ENCODE peak calls at places on chromosomes 4 and X, in five cellular contexts. C is sigmoid colon, N is ovary, Q is heart left ventricle, M is tibial nerve. A is an unnamed sample. For H3K4me1, the result is how much of the 10 kb centered on the place peaks cover.

GRCh38 chr4:86543560-86544312 is 50.4 kb upstream of the PTPN13 start:
- DNase-seq in N (no peak), M (no peak), C (no peak), Q (no peak), A (no peak)

GRCh38 chrX:149073464-149073863 is 431.6 kb downstream of the IDS start:
- DNase-seq in N (no peak), Q (no peak), M (no peak), C (no peak), A (no peak)

GRCh38 chr4:86791126-86791525 is 58.1 kb downstream of the SLC10A6 start:
- DNase-seq in C (no peak), M (no peak), Q (no peak), N (no peak), A (no peak)

GRCh38 chr4:168888715-168889215 is 121.3 kb downstream of the CBR4 start:
- DNase-seq in M (no peak), Q (no peak), C (no peak), N (no peak), A (no peak)

GRCh38 chr4:18593297-18594002 is 571.9 kb upstream of the LCORL start:
- DNase-seq in Q (no peak), N (peak), C (peak), M (peak), A (no peak)

GRCh38 chr4:168589154-168589553 is 92.3 kb downstream of the PALLD start:
- DNase-seq in Q (no peak), C (no peak), M (no peak), N (no peak), A (no peak)

GRCh38 chr4:114399085-114399484 is 199.5 kb upstream of the UGT8 start:
- DNase-seq in Q (no peak), N (no peak), M (no peak), C (no peak), A (no peak)

GRCh38 chrX:9902651-9903050 is 64.5 kb upstream of the CLDN34 start:
- DNase-seq in M (no peak), N (no peak), C (no peak), Q (no peak), A (peak)

GRCh38 chr4:101835121-101835904 is 44.8 kb downstream of the BANK1 start:
- DNase-seq in N (no peak), Q (no peak), C (peak), M (peak), A (no peak)

GRCh38 chrX:9873952-9874351 is 87.7 kb downstream of the SHROOM2 start:
- DNase-seq in Q (peak), N (no peak), C (no peak), M (no peak), A (no peak)

GRCh38 chr4:8199594-8200301 is 658 bp downstream of the SH3TC1 start:
- DNase-seq in Q (no peak), N (no peak), M (no peak), C (no peak), A (no peak)

GRCh38 chrX:13398073-13398823 is 78.4 kb upstream of the ATXN3L start:
- DNase-seq in Q (peak), C (peak), N (no peak), M (peak), A (peak)

GRCh38 chrX:118117069-118117405 is 427 bp upstream of the KLHL13 start:
- DNase-seq in Q (peak), C (peak), M (peak), N (no peak), A (no peak)

GRCh38 chrX:137743414-137743813 is 177.5 kb downstream of the ZIC3 start:
- DNase-seq in M (no peak), Q (no peak), N (no peak), C (no peak), A (no peak)

GRCh38 chrX:137749282-137749681 is 183.4 kb downstream of the ZIC3 start:
- DNase-seq in N (no peak), M (no peak), C (no peak), Q (no peak), A (no peak)

GRCh38 chrX:137747231-137747630 is 181.3 kb downstream of the ZIC3 start:
- DNase-seq in C (no peak), Q (no peak), M (no peak), N (no peak), A (no peak)

GRCh38 chrX:137748827-137749226 is 182.9 kb downstream of the ZIC3 start:
- DNase-seq in Q (no peak), M (no peak), C (no peak), N (no peak), A (no peak)

GRCh38 chrX:137746289-137746688 is 180.4 kb downstream of the ZIC3 start:
- DNase-seq in C (no peak), Q (no peak), N (no peak), M (no peak), A (no peak)
- H3K4me1 ChIP-seq in C (under half), Q (under half), N (under half), M (under half), A (under half)

DNA sequence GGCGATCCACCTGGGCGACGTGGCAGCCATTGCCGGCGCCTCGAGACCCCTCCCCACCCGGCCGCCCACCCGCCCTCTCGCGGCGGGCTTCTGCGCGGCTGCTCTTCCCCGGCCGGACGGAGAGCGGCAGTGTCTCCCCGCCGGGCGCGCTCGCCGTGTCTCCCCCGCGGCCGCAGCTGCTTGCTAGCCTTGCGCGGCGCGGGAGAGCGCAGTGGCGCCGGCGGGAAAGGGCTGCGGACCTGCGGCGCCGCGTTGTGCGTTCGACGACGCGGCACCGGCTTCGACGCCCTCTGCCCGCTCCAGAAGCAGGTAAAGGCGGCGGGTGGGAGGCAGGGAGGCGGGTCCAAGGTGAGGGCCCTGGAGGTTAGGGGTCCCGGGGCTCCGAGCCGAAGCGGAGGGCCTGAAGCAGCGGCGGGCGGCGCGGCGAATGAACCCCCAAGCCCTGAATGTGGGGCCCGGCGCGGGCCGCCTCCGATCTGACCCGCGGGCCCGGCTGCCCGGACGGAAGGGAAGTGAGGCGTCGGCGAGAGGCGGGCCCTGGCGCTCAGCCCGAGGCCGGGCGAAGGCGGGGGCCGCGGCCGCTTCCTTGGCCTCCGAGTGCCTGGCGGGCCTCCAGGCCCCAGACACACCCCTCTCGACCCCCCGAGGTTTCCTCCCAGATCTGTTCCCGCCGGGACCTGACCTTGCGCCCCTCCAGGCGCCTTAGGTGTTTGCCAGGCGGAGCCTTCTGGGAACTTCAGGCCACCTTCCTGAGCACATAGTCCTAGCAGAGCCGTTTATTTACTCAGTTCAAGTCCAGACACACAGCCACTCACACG is at the start of gene N4BP2:
- DNase-seq in N (peak), Q (peak), C (peak), M (peak), A (peak)
- TF ChIP-seq POLR2A in N (peak), Q (peak), C (peak), M (peak), A (peak)

DNA sequence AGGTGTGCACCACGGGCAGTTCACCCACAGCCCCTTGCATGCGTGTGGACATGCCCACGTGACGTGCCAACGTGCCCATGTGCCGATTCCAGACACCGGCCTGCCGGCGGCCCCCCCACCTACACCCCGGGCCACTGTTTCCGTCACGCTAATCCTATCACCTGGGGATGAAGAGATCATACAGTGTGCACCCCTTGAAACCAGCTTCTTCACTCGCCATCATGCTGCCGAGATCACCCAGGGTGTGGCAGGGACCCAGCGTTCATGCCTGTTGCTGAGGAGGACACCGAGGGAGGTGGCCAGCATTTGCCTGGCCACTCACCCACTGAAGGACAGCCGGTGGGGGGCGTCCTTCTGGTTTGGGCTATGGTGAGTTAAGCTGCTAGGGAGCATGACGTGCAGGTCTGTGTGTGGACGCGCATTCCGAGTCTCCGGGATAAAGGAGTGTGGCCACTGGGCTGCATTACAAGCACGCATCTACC is 14.1 kb downstream of the CTBP1 start:
- DNase-seq in C (peak), M (no peak), Q (peak), N (peak), A (no peak)
- H3K27ac ChIP-seq in C (peak), M (peak), Q (no peak), N (no peak), A (peak)

GRCh38 chr4:79408063-79408462 is at the start of gene GK2:
- DNase-seq in M (no peak), N (no peak), Q (no peak), C (no peak), A (no peak)

GRCh38 chr4:79413032-79413431 is 5.0 kb upstream of the GK2 start:
- DNase-seq in Q (no peak), M (no peak), C (no peak), N (no peak), A (no peak)

DNA sequence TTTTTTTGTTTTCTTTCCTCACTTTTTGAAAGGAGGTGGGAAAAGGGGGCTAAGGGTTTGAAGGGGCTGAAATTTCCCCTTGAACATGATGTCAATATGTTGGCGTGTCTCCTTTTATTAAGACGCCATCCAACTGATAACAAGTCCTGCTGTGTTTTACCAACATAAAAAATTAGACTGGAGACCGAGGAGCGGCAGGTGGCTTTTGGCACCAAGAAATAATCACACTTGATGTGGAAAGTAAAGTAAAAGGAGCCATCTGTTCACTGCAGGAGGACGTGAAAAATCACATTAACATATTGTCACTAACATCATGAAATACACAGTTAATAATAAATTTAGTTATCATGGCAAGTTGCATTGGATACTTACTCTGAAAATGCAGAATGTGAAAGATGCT is 5.5 kb upstream of the GK2 start:
- DNase-seq in Q (no peak), M (no peak), C (no peak), N (no peak), A (no peak)
- H3K4me1 ChIP-seq in Q (under half), M (under half), C (under half), N (under half), A (under half)

GRCh38 chr4:123444298-123444731 is 47.7 kb downstream of the SPRY1 start:
- DNase-seq in C (no peak), M (peak), N (no peak), Q (peak), A (no peak)
- TF ChIP-seq POLR2A in C (no peak), M (no peak), N (no peak), Q (no peak), A (no peak)

DNA sequence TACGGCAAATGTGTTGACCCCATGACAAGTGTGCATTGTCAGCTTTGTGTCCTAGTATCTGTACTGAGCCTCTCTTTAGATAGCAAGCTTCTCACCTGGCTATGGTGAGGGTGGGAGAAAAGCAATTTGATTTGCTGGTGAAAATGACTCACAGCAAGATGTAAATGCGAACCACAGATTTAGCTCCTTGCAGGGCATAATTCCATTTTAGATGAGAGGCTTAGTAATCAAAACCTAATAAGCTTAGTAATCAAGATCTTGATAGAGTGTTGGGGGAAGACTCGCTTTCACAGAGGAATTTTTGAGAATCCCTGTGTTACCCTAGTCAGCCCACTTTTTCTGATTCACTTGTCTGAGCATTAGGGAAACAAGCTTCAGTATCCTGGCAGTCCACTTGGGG is 7.7 kb upstream of the OCIAD2 start:
- DNase-seq in M (no peak), N (no peak), C (no peak), Q (no peak), A (no peak)
- H3K27ac ChIP-seq in M (no peak), N (no peak), C (peak), Q (no peak), A (no peak)

GRCh38 chrX:39731390-39731680 is 366.4 kb downstream of the BCOR start:
- DNase-seq in M (no peak), N (no peak), Q (no peak), C (no peak), A (no peak)
- H3K4me1 ChIP-seq in M (under half), N (under half), Q (under half), C (under half), A (under half)